ENCODE peak calls at places on chromosomes 1 and 21, in four cellular contexts. One of them, this sample, is unnamed.

GRCh38 chr1:119160851-119161250 is 20.4 kb upstream of the WARS2 start:
- DNase-seq in epithelial cell of esophagus: no peak
- DNase-seq in NB4: no peak
- DNase-seq in NT2/D1: no peak
- DNase-seq in this sample: peak

GRCh38 chr1:30751830-30752650 is 5.5 kb downstream of the LAPTM5 start:
- DNase-seq in epithelial cell of esophagus: no peak
- DNase-seq in NB4: no peak
- DNase-seq in NT2/D1: no peak
- DNase-seq in this sample: no peak

GRCh38 chr1:8396912-8397406 is 79.0 kb downstream of the SLC45A1 start:
- DNase-seq in epithelial cell of esophagus: peak
- DNase-seq in NB4: no peak
- DNase-seq in NT2/D1: no peak
- DNase-seq in this sample: peak

GRCh38 chr21:45801129-45801735 is 157.7 kb downstream of the PCBP3 start:
- DNase-seq in epithelial cell of esophagus: no peak
- DNase-seq in NB4: no peak
- DNase-seq in NT2/D1: no peak
- DNase-seq in this sample: no peak

GRCh38 chr1:147076442-147076841 is 95.8 kb downstream of the PRKAB2 start:
- DNase-seq in epithelial cell of esophagus: no peak
- DNase-seq in NB4: no peak
- DNase-seq in NT2/D1: no peak
- DNase-seq in this sample: no peak

GRCh38 chr21:22898061-22898460 is 1899.9 kb downstream of the NCAM2 start:
- DNase-seq in epithelial cell of esophagus: no peak
- DNase-seq in NB4: no peak
- DNase-seq in NT2/D1: no peak
- DNase-seq in this sample: no peak

GRCh38 chr21:34732388-34732821 is 63.6 kb downstream of the CLIC6 start:
- DNase-seq in epithelial cell of esophagus: peak
- DNase-seq in NB4: no peak
- DNase-seq in NT2/D1: no peak
- DNase-seq in this sample: peak

GRCh38 chr1:94014635-94015488 is 105.6 kb upstream of the GCLM start:
- DNase-seq in epithelial cell of esophagus: peak
- DNase-seq in NB4: no peak
- DNase-seq in NT2/D1: no peak
- DNase-seq in this sample: no peak

GRCh38 chr1:13766906-13767564 is 67.0 kb downstream of the PRDM2 start:
- DNase-seq in epithelial cell of esophagus: peak
- DNase-seq in NB4: no peak
- DNase-seq in NT2/D1: no peak
- DNase-seq in this sample: peak

GRCh38 chr1:228350831-228351781 is 55.5 kb downstream of the TRIM11 start:
- DNase-seq in epithelial cell of esophagus: no peak
- DNase-seq in NB4: no peak
- DNase-seq in NT2/D1: no peak
- DNase-seq in this sample: no peak